ENCODE peak calls at places on chromosomes 13 and 19, in six cellular contexts. M is LoVo; V is stimulated activated CD4-positive, alpha-beta T cell treated with anti-CD3 and anti-CD28 coated beads, TNF-alpha, amount 100 ng/mL, for 4 hours; A is HEK293T; I is GM20000; T is H1. C is an unnamed sample.

GRCh38 chr13:112079696-112080095 is 12.7 kb downstream of the SOX1 start:
- DNase-seq in M (no peak), V (no peak), A (no peak), I (no peak), T (no peak), C (no peak)

GRCh38 chr13:107216046-107216715 is 648.2 kb upstream of the ARGLU1 start:
- DNase-seq in M (no peak), V (no peak), A (no peak), I (no peak), T (no peak), C (no peak)

GRCh38 chr19:38726761-38727301 is 17.4 kb downstream of the CAPN12 start:
- DNase-seq in M (no peak), V (no peak), A (no peak), I (no peak), T (no peak), C (no peak)

GRCh38 chr13:44921931-44922758 is 67.1 kb downstream of the NUFIP1 start:
- DNase-seq in M (peak), V (no peak), A (no peak), I (no peak), T (no peak), C (no peak)

GRCh38 chr13:48194392-48194754 is 38.6 kb upstream of the ITM2B start:
- DNase-seq in M (no peak), V (no peak), A (no peak), I (peak), T (no peak), C (no peak)

GRCh38 chr19:7694499-7694898 is 7.4 kb downstream of the FCER2 start:
- DNase-seq in M (no peak), V (no peak), A (no peak), I (no peak), T (no peak), C (no peak)

GRCh38 chr13:25630327-25630726 is 258.6 kb downstream of the ATP8A2 start:
- DNase-seq in M (no peak), V (no peak), A (no peak), I (no peak), T (no peak), C (no peak)

GRCh38 chr19:2617393-2618165 is 84.9 kb downstream of the GNG7 start:
- DNase-seq in M (no peak), V (no peak), A (no peak), I (no peak), T (no peak), C (no peak)

GRCh38 chr13:113822266-113822665 is 41.6 kb downstream of the GAS6 start:
- DNase-seq in M (no peak), V (no peak), A (no peak), I (no peak), T (no peak), C (no peak)